ENCODE peak calls at places on chromosomes 4 and X, in seven cellular contexts. W is nephron progenitor cell, U is upper lobe of right lung, F is RWPE1, Q is HFFc6, E is lower lobe of right lung, D is foreskin keratinocyte. L is an unnamed sample.

GRCh38 chr4:40205259-40206198 is 8.7 kb downstream of the RHOH start:
- DNase-seq in W (no peak), U (no peak), F (no peak), Q (no peak), E (no peak), D (no peak), L (no peak)

GRCh38 chr4:95190751-95191436 is 357.9 kb downstream of the UNC5C start:
- DNase-seq in W (peak), U (no peak), F (no peak), Q (no peak), E (no peak), D (no peak), L (no peak)

GRCh38 chr4:89158884-89159503 is 47.7 kb downstream of the TIGD2 start:
- DNase-seq in W (no peak), U (no peak), F (peak), Q (peak), E (no peak), D (no peak), L (no peak)

GRCh38 chr4:94419549-94419948 is 32.2 kb upstream of the PDLIM5 start:
- DNase-seq in W (no peak), U (no peak), F (no peak), Q (no peak), E (no peak), D (no peak), L (no peak)

GRCh38 chr4:15078682-15079642 is 76.7 kb downstream of the CPEB2 start:
- DNase-seq in W (no peak), U (no peak), F (no peak), Q (no peak), E (no peak), D (peak), L (no peak)

GRCh38 chr4:22551550-22551949 is 35.7 kb upstream of the ADGRA3 start:
- DNase-seq in W (no peak), U (no peak), F (no peak), Q (no peak), E (no peak), D (no peak), L (no peak)

GRCh38 chrX:119236599-119237525 is 777 bp downstream of the PGRMC1 start:
- DNase-seq in W (peak), U (peak), F (peak), Q (peak), E (peak), D (no peak), L (no peak)

GRCh38 chr4:81493895-81494490 is 22.3 kb upstream of the RASGEF1B start:
- DNase-seq in W (no peak), U (no peak), F (no peak), Q (no peak), E (no peak), D (no peak), L (no peak)

GRCh38 chr4:105135746-105136145 is 10.9 kb upstream of the TET2 start:
- DNase-seq in W (no peak), U (no peak), F (no peak), Q (no peak), E (no peak), D (no peak), L (no peak)

GRCh38 chr4:90184560-90184959 is 57.4 kb downstream of the CCSER1 start:
- DNase-seq in W (no peak), U (no peak), F (no peak), Q (no peak), E (no peak), D (no peak), L (no peak)

GRCh38 chr4:173365359-173365996 is 5.3 kb upstream of the SAP30 start:
- DNase-seq in W (no peak), U (no peak), F (no peak), Q (no peak), E (no peak), D (no peak), L (no peak)

GRCh38 chr4:173357939-173358338 is 12.8 kb upstream of the SAP30 start:
- DNase-seq in W (no peak), U (no peak), F (no peak), Q (no peak), E (no peak), D (no peak), L (no peak)

GRCh38 chr4:173362666-173363065 is 8.1 kb upstream of the SAP30 start:
- DNase-seq in W (no peak), U (no peak), F (no peak), Q (no peak), E (no peak), D (no peak), L (no peak)

GRCh38 chr4:173360587-173361221 is 10.1 kb upstream of the SAP30 start:
- DNase-seq in W (no peak), U (no peak), F (no peak), Q (peak), E (no peak), D (no peak), L (no peak)
- TF ChIP-seq CTCF in W (peak), U (peak), F (peak), Q (peak), E (peak), D (peak), L (peak)

GRCh38 chr4:133776503-133776902 is 425.1 kb downstream of the PABPC4L start:
- DNase-seq in W (no peak), U (no peak), F (no peak), Q (no peak), E (no peak), D (no peak), L (no peak)

GRCh38 chr4:133775881-133776280 is 425.7 kb downstream of the PABPC4L start:
- DNase-seq in W (no peak), U (no peak), F (no peak), Q (peak), E (no peak), D (peak), L (no peak)

GRCh38 chr4:133775469-133775868 is 426.1 kb downstream of the PABPC4L start:
- DNase-seq in W (no peak), U (no peak), F (no peak), Q (no peak), E (no peak), D (no peak), L (no peak)

DNA sequence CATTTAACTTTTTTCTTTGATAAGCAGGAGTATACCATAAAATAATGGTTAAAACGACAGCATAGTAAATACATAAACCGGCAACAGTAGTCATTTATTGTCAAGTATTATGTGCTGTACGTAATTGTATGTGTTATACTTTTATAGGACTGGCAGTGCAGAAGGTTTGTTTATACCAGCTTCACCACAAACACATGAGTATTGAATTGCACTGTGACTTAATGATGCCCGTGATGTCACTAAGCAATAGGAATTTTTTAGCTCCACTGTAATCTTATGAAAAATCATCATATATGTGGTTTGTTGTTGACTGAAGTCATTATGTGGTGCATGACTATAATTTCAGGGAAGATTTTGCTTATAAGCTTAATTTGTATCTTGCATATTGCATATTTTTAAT is 424.6 kb downstream of the PABPC4L start:
- DNase-seq in W (no peak), U (no peak), F (no peak), Q (no peak), E (no peak), D (no peak), L (no peak)
- TF ChIP-seq CTCF in W (no peak), U (no peak), F (no peak), Q (no peak), E (no peak), D (no peak), L (no peak)

GRCh38 chrX:12949205-12949926 is 25.5 kb upstream of the TMSB4X start:
- DNase-seq in W (no peak), U (no peak), F (no peak), Q (peak), E (no peak), D (no peak), L (no peak)

GRCh38 chrX:12951590-12951965 is 23.3 kb upstream of the TMSB4X start:
- DNase-seq in W (no peak), U (no peak), F (no peak), Q (no peak), E (no peak), D (no peak), L (no peak)

GRCh38 chrX:12953420-12953819 is 21.5 kb upstream of the TMSB4X start:
- DNase-seq in W (no peak), U (no peak), F (no peak), Q (no peak), E (no peak), D (no peak), L (no peak)

GRCh38 chrX:12949927-12950656 is 24.8 kb upstream of the TMSB4X start:
- DNase-seq in W (no peak), U (peak), F (peak), Q (peak), E (peak), D (peak), L (peak)

DNA sequence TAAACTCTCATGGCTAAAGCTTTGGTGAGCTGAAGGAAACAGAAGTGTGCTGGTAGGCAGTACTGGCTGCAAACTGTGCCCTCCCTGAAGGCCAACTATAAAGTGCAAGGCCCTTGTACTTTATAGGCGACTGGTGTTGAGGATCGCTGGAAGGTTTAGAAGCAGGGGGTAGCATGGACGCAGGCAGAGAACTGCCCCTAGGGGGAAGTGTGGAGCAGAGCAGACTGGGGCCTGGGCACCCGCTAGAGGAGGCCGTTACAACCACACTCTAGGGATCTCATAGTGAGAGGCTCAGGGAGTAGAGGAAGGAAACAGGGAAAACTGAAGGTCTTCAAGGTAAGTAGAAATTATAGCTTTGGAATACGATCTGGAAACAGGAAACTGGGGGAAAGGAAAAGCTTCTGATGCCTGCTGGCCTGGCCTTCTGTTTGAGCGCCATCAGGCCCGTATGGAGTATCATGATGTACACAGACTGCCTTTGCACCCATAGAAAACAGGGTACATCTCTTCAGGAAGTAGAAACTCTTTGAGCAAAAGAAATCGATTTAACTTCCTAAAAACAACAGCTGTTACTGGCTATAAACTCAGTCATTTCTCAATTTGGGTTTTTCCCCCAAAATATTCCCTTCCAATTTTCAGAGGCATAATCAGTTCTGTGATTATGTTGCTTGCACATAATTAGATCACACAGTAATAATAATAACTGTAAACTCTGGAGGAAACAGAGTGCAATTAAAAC is 23.9 kb upstream of the TMSB4X start:
- DNase-seq in W (peak), U (peak), F (no peak), Q (no peak), E (peak), D (no peak), L (no peak)
- TF ChIP-seq CTCF in W (peak), U (peak), F (no peak), Q (peak), E (peak), D (peak), L (peak)

GRCh38 chrX:153643431-153644351 is 3.3 kb upstream of the DUSP9 start:
- DNase-seq in W (peak), U (peak), F (no peak), Q (no peak), E (no peak), D (no peak), L (no peak)
- TF ChIP-seq CTCF in W (no peak), U (no peak), F (peak), Q (no peak), E (no peak), D (peak), L (no peak)

GRCh38 chr4:48269861-48270515 is 350 bp upstream of the TEC start:
- DNase-seq in W (peak), U (peak), F (peak), Q (peak), E (peak), D (no peak), L (peak)
- TF ChIP-seq CTCF in W (peak), U (peak), F (peak), Q (peak), E (no peak), D (peak), L (peak)

GRCh38 chr4:28373601-28374000 is 1513.0 kb downstream of the STIM2 start:
- DNase-seq in W (no peak), U (no peak), F (peak), Q (peak), E (no peak), D (peak), L (no peak)

GRCh38 chr4:28378109-28378830 is 1517.6 kb downstream of the STIM2 start:
- DNase-seq in W (no peak), U (no peak), F (no peak), Q (no peak), E (no peak), D (no peak), L (no peak)
- TF ChIP-seq CTCF in W (no peak), U (no peak), F (no peak), Q (peak), E (no peak), D (peak), L (peak)

GRCh38 chr4:5460106-5460801 is 248.1 kb downstream of the EVC2 start:
- DNase-seq in W (peak), U (peak), F (peak), Q (no peak), E (no peak), D (no peak), L (no peak)
- TF ChIP-seq CTCF in W (peak), U (peak), F (no peak), Q (peak), E (peak), D (peak), L (peak)

L was measured in AG09319.